ENCODE peak calls at places on chromosomes 7 and 10, in seven cellular contexts. I is IMR-90, G is H9, A is mesenchymal stem cell, Q is mesendoderm, Y is H1, N is trophoblast cell. X is an unnamed sample.

GRCh38 chr10:102421645-102422585 is 1.3 kb downstream of the FBXL15 start:
- DNase-seq in N (peak; percentile 66), I (no peak), Y (peak; percentile 64), Q (peak; percentile 54), G (peak; percentile 72), A (peak; percentile 38), X (no peak)

GRCh38 chr7:26153246-26153822 is 1.3 kb downstream of the NFE2L3 start:
- DNase-seq in G (peak; percentile 61), Y (peak; percentile 61), A (peak; percentile 29), N (peak; percentile 29), Q (peak; percentile 76), I (no peak), X (no peak)

GRCh38 chr7:157028528-157028903 is 18.1 kb upstream of the MNX1 start:
- DNase-seq in A (no peak), Y (peak; percentile 31), G (no peak), N (no peak), Q (no peak), I (no peak), X (no peak)

GRCh38 chr7:144398911-144399310 is 4.6 kb downstream of the NOBOX start:
- DNase-seq in N (no peak), Q (no peak), I (no peak), G (no peak), Y (peak; percentile 16), A (no peak), X (no peak)

GRCh38 chr7:50792342-50793114 is 9.8 kb upstream of the GRB10 start:
- DNase-seq in Y (no peak), Q (peak; percentile 77), I (peak; percentile 58), G (no peak), N (peak; percentile 72), A (peak; percentile 71), X (no peak)

GRCh38 chr10:124802313-124802675 is 675 bp downstream of the ABRAXAS2 start:
- DNase-seq in I (no peak), Q (no peak), N (peak; percentile 21), Y (no peak), G (no peak), A (peak; percentile 29), X (no peak)

GRCh38 chr7:100486753-100487446 is 3.2 kb downstream of the NYAP1 start:
- DNase-seq in Q (peak; percentile 90), G (peak; percentile 52), Y (no peak), N (no peak), A (peak; percentile 45), I (peak; percentile 27), X (no peak)

GRCh38 chr7:1372671-1373379 is 86.4 kb downstream of the MICALL2 start:
- DNase-seq in Y (no peak), G (no peak), I (no peak), A (no peak), Q (no peak), N (no peak), X (no peak)

GRCh38 chr10:70115948-70116682 is 16.5 kb downstream of the AIFM2 start:
- DNase-seq in A (peak; percentile 51), I (peak; percentile 9), Q (peak; percentile 76), Y (peak; percentile 84), N (peak; percentile 82), G (peak; percentile 76), X (peak; percentile 57)

GRCh38 chr10:103888113-103888841 is 29.7 kb downstream of the STN1 start:
- DNase-seq in I (peak; percentile 91), A (peak; percentile 90), Q (peak; percentile 58), G (no peak), N (peak; percentile 70), Y (no peak), X (peak; percentile 24)

GRCh38 chr7:136857573-136857972 is 10.9 kb upstream of the CHRM2 start:
- DNase-seq in I (peak; percentile 57), A (peak; percentile 70), Q (peak; percentile 42), N (peak; percentile 18), Y (no peak), G (no peak), X (peak; percentile 59)

GRCh38 chr7:132400667-132401142 is 175.6 kb downstream of the PLXNA4 start:
- DNase-seq in N (no peak), G (no peak), I (no peak), A (no peak), Q (no peak), Y (no peak), X (no peak)

GRCh38 chr10:112461029-112461887 is 14.2 kb downstream of the VTI1A start:
- DNase-seq in Q (peak; percentile 83), I (peak; percentile 87), A (peak; percentile 73), N (no peak), G (no peak), Y (no peak), X (no peak)

GRCh38 chr7:76165973-76166403 is 35.7 kb upstream of the SRRM3 start:
- DNase-seq in N (no peak), Q (no peak), A (no peak), Y (no peak), G (peak; percentile 20), I (no peak), X (no peak)

GRCh38 chr7:142883571-142884284 is 1.8 kb downstream of the TRPV6 start:
- DNase-seq in N (peak; percentile 64), Y (no peak), Q (peak; percentile 30), A (no peak), I (no peak), G (peak; percentile 14), X (no peak)

GRCh38 chr10:107914450-107915276 is 750.2 kb upstream of the SORCS1 start:
- DNase-seq in N (no peak), I (no peak), G (peak; percentile 59), Q (peak; percentile 66), Y (peak; percentile 67), A (peak; percentile 0), X (peak; percentile 48)

GRCh38 chr7:117323585-117323876 is 673 bp upstream of the WNT2 start:
- DNase-seq in A (peak; percentile 57), N (no peak), G (peak; percentile 52), Y (no peak), I (no peak), Q (peak; percentile 52), X (peak; percentile 26)

GRCh38 chr7:91892099-91892788 is 11.7 kb upstream of the MTERF1 start:
- DNase-seq in N (no peak), Q (no peak), Y (no peak), A (peak; percentile 18), G (no peak), I (no peak), X (peak; percentile 4)

GRCh38 chr10:117541909-117542705 is 439 bp upstream of the EMX2 start:
- DNase-seq in I (peak; percentile 2), Y (peak; percentile 87), Q (peak; percentile 94), N (peak; percentile 29), A (peak; percentile 41), G (peak; percentile 92), X (peak; percentile 88)

GRCh38 chr10:91190876-91191580 is 29.4 kb upstream of the PCGF5 start:
- DNase-seq in I (peak; percentile 45), A (peak; percentile 56), N (peak; percentile 12), Y (no peak), G (no peak), Q (no peak), X (no peak)

GRCh38 chr7:121541457-121541856 is 145.3 kb upstream of the FAM3C start:
- DNase-seq in Q (no peak), A (no peak), N (no peak), Y (no peak), I (no peak), G (no peak), X (no peak)

GRCh38 chr10:127485153-127485857 is 63.8 kb upstream of the NPS start:
- DNase-seq in Y (peak; percentile 37), I (peak; percentile 73), A (peak; percentile 8), Q (peak; percentile 65), N (peak; percentile 14), G (peak; percentile 64), X (no peak)

GRCh38 chr10:79270471-79271246 is 76.6 kb upstream of the PPIF start:
- DNase-seq in G (no peak), Y (no peak), I (no peak), A (peak; percentile 46), Q (no peak), N (peak; percentile 81), X (no peak)

GRCh38 chr10:35435824-35436223 is 99.5 kb downstream of the CCNY start:
- DNase-seq in G (no peak), Y (no peak), Q (no peak), N (no peak), A (no peak), I (no peak), X (no peak)
- H4K8ac ChIP-seq in G (no peak overlapping the region), Y (peak overlapping the region; percentile 8), Q (no peak overlapping the region), N (no peak overlapping the region), A (no peak overlapping the region), I (no peak overlapping the region), X (no peak overlapping the region)

GRCh38 chr7:25117226-25118047 is 7.6 kb downstream of the CYCS start:
- DNase-seq in G (no peak), A (no peak), Q (no peak), N (no peak), Y (no peak), I (peak; percentile 27), X (no peak)

GRCh38 chr7:25119102-25119501 is 6.0 kb downstream of the CYCS start:
- DNase-seq in G (no peak), N (no peak), Q (no peak), A (no peak), Y (no peak), I (no peak), X (no peak)

GRCh38 chr7:25121599-25121998 is 3.5 kb downstream of the CYCS start:
- DNase-seq in I (no peak), N (no peak), Y (no peak), G (no peak), Q (no peak), A (no peak), X (no peak)

GRCh38 chr7:25118048-25118753 is 6.9 kb downstream of the CYCS start:
- DNase-seq in Y (no peak), A (no peak), Q (no peak), G (no peak), I (no peak), N (no peak), X (no peak)

DNA sequence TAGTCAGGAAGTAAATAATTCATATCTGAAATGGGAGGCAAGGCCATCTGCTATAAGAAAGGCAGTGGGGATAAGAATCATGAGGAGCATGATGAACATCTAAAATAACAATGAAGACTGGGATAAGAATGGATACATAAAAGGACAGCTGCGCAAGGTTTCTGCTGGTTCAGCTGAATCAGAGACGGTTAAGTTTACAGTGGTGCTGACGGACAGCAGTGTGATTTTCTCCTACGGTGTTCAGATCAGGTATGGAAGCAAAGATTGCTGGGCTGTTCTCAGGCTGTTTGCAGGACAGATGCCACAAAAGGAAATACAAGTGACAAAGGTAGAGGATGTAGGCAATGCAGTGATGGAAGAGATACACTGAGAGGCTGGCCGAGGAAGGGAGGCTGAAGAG is 8.4 kb downstream of the CYCS start:
- DNase-seq in I (peak; percentile 19), N (no peak), Y (no peak), Q (no peak), A (no peak), G (no peak), X (no peak)
- H3K4ac ChIP-seq in I (no peak overlapping the region), N (no peak overlapping the region), Y (no peak overlapping the region), Q (no peak overlapping the region), A (no peak overlapping the region), G (no peak overlapping the region), X (no peak overlapping the region)

GRCh38 chr7:7698930-7699329 is 19.5 kb downstream of the RPA3 start:
- DNase-seq in Y (no peak), Q (no peak), I (no peak), G (no peak), A (no peak), N (no peak), X (no peak)
- H4K8ac ChIP-seq in Y (no peak overlapping the region), Q (no peak overlapping the region), I (peak overlapping the region; percentile 54), G (no peak overlapping the region), A (no peak overlapping the region), N (no peak overlapping the region), X (no peak overlapping the region)

GRCh38 chr7:33494473-33494872 is 365.1 kb downstream of the BBS9 start:
- DNase-seq in Y (no peak), N (no peak), G (no peak), I (peak; percentile 11), A (no peak), Q (peak; percentile 4), X (no peak)
- H3K4ac ChIP-seq in Y (no peak overlapping the region), N (no peak overlapping the region), G (no peak overlapping the region), I (no peak overlapping the region), A (no peak overlapping the region), Q (no peak overlapping the region), X (no peak overlapping the region)

GRCh38 chr10:8304861-8305260 is 250.4 kb downstream of the GATA3 start:
- DNase-seq in G (no peak), I (no peak), N (peak; percentile 80), Y (no peak), Q (no peak), A (no peak), X (no peak)
- H4K8ac ChIP-seq in G (no peak overlapping the region), I (no peak overlapping the region), N (no peak overlapping the region), Y (no peak overlapping the region), Q (no peak overlapping the region), A (no peak overlapping the region), X (no peak overlapping the region)

X was measured in neuronal stem cell.